ENCODE peak calls at places on chromosomes 13 and 19, in ten cellular contexts. One of them, this sample, is unnamed.

GRCh38 chr19:3366104-3366760 is at the start of gene NFIC:
- DNase-seq in lung: peak; percentile 75
- DNase-seq in non-pigmented ciliary epithelial cell: no peak
- DNase-seq in NCI-H345: peak; percentile 27
- DNase-seq in WTC11: no peak
- DNase-seq in T47D: peak; percentile 85
- DNase-seq in T-helper 2 cell: no peak
- DNase-seq in stimulated activated naive CD8-positive, alpha-beta T cell treated with anti-CD3 and anti-CD28 coated beads, Interleukin-15, amount 100 ng/mL, for 72 hours: peak; percentile 43
- DNase-seq in Right ventricle myocardium superior: peak; percentile 88
- DNase-seq in foreskin fibroblast: peak; percentile 83
- DNase-seq in this sample: peak; percentile 82

GRCh38 chr13:22028831-22029230 is 358.0 kb downstream of the FGF9 start:
- DNase-seq in T-helper 2 cell: no peak
- DNase-seq in Right ventricle myocardium superior: no peak
- DNase-seq in NCI-H345: no peak
- DNase-seq in T47D: no peak
- DNase-seq in WTC11: no peak
- DNase-seq in lung: no peak
- DNase-seq in stimulated activated naive CD8-positive, alpha-beta T cell treated with anti-CD3 and anti-CD28 coated beads, Interleukin-15, amount 100 ng/mL, for 72 hours: no peak
- DNase-seq in foreskin fibroblast: no peak
- DNase-seq in non-pigmented ciliary epithelial cell: no peak
- DNase-seq in this sample: no peak

GRCh38 chr19:47418595-47419036 is 711 bp downstream of the MEIS3 start:
- DNase-seq in WTC11: peak; percentile 48
- DNase-seq in non-pigmented ciliary epithelial cell: no peak
- DNase-seq in T-helper 2 cell: no peak
- DNase-seq in NCI-H345: no peak
- DNase-seq in Right ventricle myocardium superior: no peak
- DNase-seq in lung: no peak
- DNase-seq in T47D: no peak
- DNase-seq in stimulated activated naive CD8-positive, alpha-beta T cell treated with anti-CD3 and anti-CD28 coated beads, Interleukin-15, amount 100 ng/mL, for 72 hours: no peak
- DNase-seq in foreskin fibroblast: no peak
- DNase-seq in this sample: no peak

GRCh38 chr13:34207334-34207733 is 389.4 kb downstream of the RFC3 start:
- DNase-seq in foreskin fibroblast: peak; percentile 81
- DNase-seq in lung: no peak
- DNase-seq in non-pigmented ciliary epithelial cell: peak; percentile 82
- DNase-seq in WTC11: no peak
- DNase-seq in stimulated activated naive CD8-positive, alpha-beta T cell treated with anti-CD3 and anti-CD28 coated beads, Interleukin-15, amount 100 ng/mL, for 72 hours: no peak
- DNase-seq in T-helper 2 cell: no peak
- DNase-seq in NCI-H345: no peak
- DNase-seq in T47D: peak; percentile 20
- DNase-seq in Right ventricle myocardium superior: peak; percentile 45
- DNase-seq in this sample: peak; percentile 22

GRCh38 chr13:24381539-24382265 is 72.3 kb downstream of the C1QTNF9 start:
- DNase-seq in Right ventricle myocardium superior: no peak
- DNase-seq in T47D: no peak
- DNase-seq in T-helper 2 cell: no peak
- DNase-seq in non-pigmented ciliary epithelial cell: no peak
- DNase-seq in WTC11: no peak
- DNase-seq in stimulated activated naive CD8-positive, alpha-beta T cell treated with anti-CD3 and anti-CD28 coated beads, Interleukin-15, amount 100 ng/mL, for 72 hours: no peak
- DNase-seq in foreskin fibroblast: peak; percentile 4
- DNase-seq in lung: no peak
- DNase-seq in NCI-H345: no peak
- DNase-seq in this sample: no peak

GRCh38 chr19:3768015-3768747 is 3.8 kb downstream of the RAX2 start:
- DNase-seq in T47D: no peak
- DNase-seq in NCI-H345: no peak
- DNase-seq in stimulated activated naive CD8-positive, alpha-beta T cell treated with anti-CD3 and anti-CD28 coated beads, Interleukin-15, amount 100 ng/mL, for 72 hours: no peak
- DNase-seq in T-helper 2 cell: no peak
- DNase-seq in foreskin fibroblast: no peak
- DNase-seq in WTC11: no peak
- DNase-seq in Right ventricle myocardium superior: no peak
- DNase-seq in non-pigmented ciliary epithelial cell: no peak
- DNase-seq in lung: no peak
- DNase-seq in this sample: no peak

GRCh38 chr19:41808663-41809566 is 12.5 kb downstream of the CEACAM3 start:
- DNase-seq in WTC11: no peak
- DNase-seq in Right ventricle myocardium superior: peak; percentile 65
- DNase-seq in lung: peak; percentile 54
- DNase-seq in NCI-H345: no peak
- DNase-seq in foreskin fibroblast: no peak
- DNase-seq in non-pigmented ciliary epithelial cell: no peak
- DNase-seq in stimulated activated naive CD8-positive, alpha-beta T cell treated with anti-CD3 and anti-CD28 coated beads, Interleukin-15, amount 100 ng/mL, for 72 hours: no peak
- DNase-seq in T47D: no peak
- DNase-seq in T-helper 2 cell: no peak
- DNase-seq in this sample: no peak

GRCh38 chr19:48443731-48444128 is 2.1 kb upstream of the GRWD1 start:
- DNase-seq in Right ventricle myocardium superior: no peak
- DNase-seq in T-helper 2 cell: no peak
- DNase-seq in lung: no peak
- DNase-seq in NCI-H345: no peak
- DNase-seq in stimulated activated naive CD8-positive, alpha-beta T cell treated with anti-CD3 and anti-CD28 coated beads, Interleukin-15, amount 100 ng/mL, for 72 hours: no peak
- DNase-seq in non-pigmented ciliary epithelial cell: no peak
- DNase-seq in WTC11: no peak
- DNase-seq in foreskin fibroblast: no peak
- DNase-seq in T47D: no peak
- DNase-seq in this sample: no peak

GRCh38 chr19:1274081-1274851 is 1.1 kb upstream of the FAM174C start:
- DNase-seq in T-helper 2 cell: no peak
- DNase-seq in stimulated activated naive CD8-positive, alpha-beta T cell treated with anti-CD3 and anti-CD28 coated beads, Interleukin-15, amount 100 ng/mL, for 72 hours: no peak
- DNase-seq in T47D: no peak
- DNase-seq in non-pigmented ciliary epithelial cell: no peak
- DNase-seq in foreskin fibroblast: no peak
- DNase-seq in Right ventricle myocardium superior: peak; percentile 53
- DNase-seq in NCI-H345: no peak
- DNase-seq in lung: no peak
- DNase-seq in WTC11: no peak
- DNase-seq in this sample: no peak

GRCh38 chr13:96984061-96984508 is 10.2 kb downstream of the OXGR1 start:
- DNase-seq in T-helper 2 cell: no peak
- DNase-seq in foreskin fibroblast: no peak
- DNase-seq in non-pigmented ciliary epithelial cell: no peak
- DNase-seq in NCI-H345: peak; percentile 91
- DNase-seq in Right ventricle myocardium superior: no peak
- DNase-seq in lung: peak; percentile 46
- DNase-seq in WTC11: peak; percentile 34
- DNase-seq in T47D: peak; percentile 92
- DNase-seq in stimulated activated naive CD8-positive, alpha-beta T cell treated with anti-CD3 and anti-CD28 coated beads, Interleukin-15, amount 100 ng/mL, for 72 hours: no peak
- DNase-seq in this sample: no peak

GRCh38 chr13:84994582-84994981 is 804.6 kb downstream of the SLITRK6 start:
- DNase-seq in stimulated activated naive CD8-positive, alpha-beta T cell treated with anti-CD3 and anti-CD28 coated beads, Interleukin-15, amount 100 ng/mL, for 72 hours: no peak
- DNase-seq in T47D: no peak
- DNase-seq in Right ventricle myocardium superior: no peak
- DNase-seq in NCI-H345: no peak
- DNase-seq in foreskin fibroblast: no peak
- DNase-seq in T-helper 2 cell: no peak
- DNase-seq in WTC11: no peak
- DNase-seq in non-pigmented ciliary epithelial cell: no peak
- DNase-seq in lung: no peak
- DNase-seq in this sample: no peak

GRCh38 chr19:18223860-18224524 is 2.2 kb downstream of the PDE4C start:
- DNase-seq in non-pigmented ciliary epithelial cell: no peak
- DNase-seq in stimulated activated naive CD8-positive, alpha-beta T cell treated with anti-CD3 and anti-CD28 coated beads, Interleukin-15, amount 100 ng/mL, for 72 hours: peak; percentile 44
- DNase-seq in foreskin fibroblast: no peak
- DNase-seq in T-helper 2 cell: no peak
- DNase-seq in Right ventricle myocardium superior: peak; percentile 72
- DNase-seq in WTC11: peak; percentile 95
- DNase-seq in NCI-H345: peak; percentile 8
- DNase-seq in lung: no peak
- DNase-seq in T47D: peak; percentile 69
- DNase-seq in this sample: no peak

GRCh38 chr13:46334008-46334407 is 53.0 kb downstream of the RUBCNL start:
- DNase-seq in non-pigmented ciliary epithelial cell: no peak
- DNase-seq in T-helper 2 cell: no peak
- DNase-seq in Right ventricle myocardium superior: no peak
- DNase-seq in lung: no peak
- DNase-seq in NCI-H345: no peak
- DNase-seq in WTC11: no peak
- DNase-seq in stimulated activated naive CD8-positive, alpha-beta T cell treated with anti-CD3 and anti-CD28 coated beads, Interleukin-15, amount 100 ng/mL, for 72 hours: no peak
- DNase-seq in T47D: no peak
- DNase-seq in foreskin fibroblast: no peak
- DNase-seq in this sample: no peak

GRCh38 chr19:7857727-7858701 is 16.2 kb downstream of the PRR36 start:
- DNase-seq in T47D: no peak
- DNase-seq in WTC11: peak; percentile 85
- DNase-seq in T-helper 2 cell: no peak
- DNase-seq in stimulated activated naive CD8-positive, alpha-beta T cell treated with anti-CD3 and anti-CD28 coated beads, Interleukin-15, amount 100 ng/mL, for 72 hours: no peak
- DNase-seq in lung: no peak
- DNase-seq in NCI-H345: no peak
- DNase-seq in non-pigmented ciliary epithelial cell: no peak
- DNase-seq in Right ventricle myocardium superior: no peak
- DNase-seq in foreskin fibroblast: no peak
- DNase-seq in this sample: no peak

GRCh38 chr13:106449096-106449495 is 86.4 kb downstream of the EFNB2 start:
- DNase-seq in NCI-H345: peak; percentile 51
- DNase-seq in foreskin fibroblast: no peak
- DNase-seq in stimulated activated naive CD8-positive, alpha-beta T cell treated with anti-CD3 and anti-CD28 coated beads, Interleukin-15, amount 100 ng/mL, for 72 hours: no peak
- DNase-seq in WTC11: no peak
- DNase-seq in T47D: no peak
- DNase-seq in lung: no peak
- DNase-seq in Right ventricle myocardium superior: no peak
- DNase-seq in non-pigmented ciliary epithelial cell: no peak
- DNase-seq in T-helper 2 cell: no peak
- DNase-seq in this sample: no peak

This sample was measured in fibroblast of the conjunctiva.